ENCODE peak calls at places on chromosome 1, in four cellular contexts. O, V, X and T are unnamed samples.

GRCh38 chr1:56491441-56491840 is 87.9 kb downstream of the PLPP3 start:
- DNase-seq in O (peak; percentile 51), V (no peak), X (no peak), T (no peak)

GRCh38 chr1:13549521-13549920 is 34.1 kb upstream of the PDPN start:
- DNase-seq in O (no peak), V (no peak), X (no peak), T (no peak)

GRCh38 chr1:153535664-153536585 is at the start of gene S100A6:
- DNase-seq in O (peak; percentile 85), V (no peak), X (peak; percentile 41), T (peak; percentile 72)

GRCh38 chr1:152501704-152502103 is 8.9 kb upstream of the LCE5A start:
- DNase-seq in O (no peak), V (no peak), X (peak; percentile 22), T (no peak)

GRCh38 chr1:85322655-85323054 is 46.2 kb upstream of the BCL10 start:
- DNase-seq in O (no peak), V (no peak), X (no peak), T (no peak)

GRCh38 chr1:231734417-231734816 is 107.8 kb downstream of the DISC1 start:
- DNase-seq in O (no peak), V (no peak), X (no peak), T (no peak)

GRCh38 chr1:58922302-58923089 is 138.6 kb upstream of the JUN start:
- DNase-seq in O (no peak), V (peak; percentile 50), X (no peak), T (no peak)

GRCh38 chr1:18712254-18712605 is 81.6 kb downstream of the PAX7 start:
- DNase-seq in O (no peak), V (no peak), X (no peak), T (no peak)

GRCh38 chr1:154784416-154784815 is 85.7 kb downstream of the KCNN3 start:
- DNase-seq in O (no peak), V (no peak), X (no peak), T (no peak)

GRCh38 chr1:99599678-99600175 is 46.2 kb upstream of the PALMD start:
- DNase-seq in O (no peak), V (no peak), X (peak; percentile 86), T (peak; percentile 0)

GRCh38 chr1:241706967-241707366 is 54.9 kb downstream of the WDR64 start:
- DNase-seq in O (no peak), V (no peak), X (no peak), T (peak; percentile 42)

GRCh38 chr1:173865468-173866164 is 2.2 kb downstream of the GAS5 start:
- DNase-seq in O (no peak), V (no peak), X (no peak), T (no peak)

GRCh38 chr1:225766967-225767413 is 10.6 kb upstream of the SRP9 start:
- DNase-seq in O (peak; percentile 72), V (no peak), X (peak; percentile 56), T (no peak)

GRCh38 chr1:31315902-31316301 is 19.1 kb downstream of the ZCCHC17 start:
- DNase-seq in O (no peak), V (no peak), X (no peak), T (no peak)

GRCh38 chr1:54324031-54324654 is 82.1 kb downstream of the SSBP3 start:
- DNase-seq in O (no peak), V (no peak), X (no peak), T (no peak)

GRCh38 chr1:26961826-26962225 is 1.6 kb upstream of the KDF1 start:
- DNase-seq in O (no peak), V (no peak), X (peak; percentile 82), T (no peak)

GRCh38 chr1:167722152-167722869 is 529 bp downstream of the MPZL1 start:
- DNase-seq in O (peak; percentile 86), V (no peak), X (peak; percentile 27), T (no peak)

GRCh38 chr1:54442185-54442584 is 36.0 kb upstream of the SSBP3 start:
- DNase-seq in O (no peak), V (no peak), X (no peak), T (no peak)

GRCh38 chr1:25468037-25468436 is 37.3 kb downstream of the MACO1 start:
- DNase-seq in O (no peak), V (no peak), X (no peak), T (no peak)

GRCh38 chr1:17624540-17625256 is 85.2 kb downstream of the ARHGEF10L start:
- DNase-seq in O (no peak), V (no peak), X (no peak), T (peak; percentile 42)

GRCh38 chr1:89870998-89871397 is 50.2 kb downstream of the LRRC8D start:
- DNase-seq in O (no peak), V (no peak), X (peak; percentile 76), T (no peak)

GRCh38 chr1:39087109-39087834 is 61.1 kb downstream of the NDUFS5 start:
- DNase-seq in O (no peak), V (no peak), X (no peak), T (no peak)

GRCh38 chr1:11434506-11434905 is 44.4 kb upstream of the DISP3 start:
- DNase-seq in O (no peak), V (no peak), X (no peak), T (no peak)

GRCh38 chr1:169906938-169907337 is 13.2 kb upstream of the SCYL3 start:
- DNase-seq in O (no peak), V (no peak), X (no peak), T (no peak)

GRCh38 chr1:219555031-219555667 is 57.8 kb downstream of the ZC3H11B start:
- DNase-seq in O (no peak), V (no peak), X (no peak), T (no peak)

GRCh38 chr1:21734526-21734925 is 48.4 kb downstream of the USP48 start:
- DNase-seq in O (no peak), V (no peak), X (no peak), T (no peak)

GRCh38 chr1:30652151-30652915 is 71.1 kb downstream of the MATN1 start:
- DNase-seq in O (peak; percentile 50), V (no peak), X (no peak), T (no peak)

GRCh38 chr1:109719337-109719837 is 7.3 kb downstream of the GSTM5 start:
- DNase-seq in O (no peak), V (peak; percentile 31), X (no peak), T (no peak)

GRCh38 chr1:2952992-2953391 is 68.3 kb upstream of the ACTRT2 start:
- DNase-seq in O (no peak), V (no peak), X (no peak), T (no peak)

GRCh38 chr1:227937031-227937430 is 10.7 kb downstream of the WNT9A start:
- DNase-seq in O (no peak), V (no peak), X (no peak), T (no peak)

GRCh38 chr1:52917591-52917990 is 3.9 kb downstream of the ECHDC2 start:
- DNase-seq in O (no peak), V (no peak), X (no peak), T (no peak)

GRCh38 chr1:55542901-55543504 is 327.8 kb upstream of the USP24 start:
- DNase-seq in O (no peak), V (no peak), X (no peak), T (no peak)

GRCh38 chr1:234743866-234744581 is 134.0 kb upstream of the IRF2BP2 start:
- DNase-seq in O (no peak), V (no peak), X (no peak), T (no peak)

GRCh38 chr1:181126289-181126688 is 37.8 kb downstream of the IER5 start:
- DNase-seq in O (no peak), V (no peak), X (no peak), T (no peak)

GRCh38 chr1:100299521-100300222 is 33.7 kb downstream of the RTCA start:
- DNase-seq in O (no peak), V (no peak), X (no peak), T (no peak)

GRCh38 chr1:19976317-19977003 is 3.0 kb downstream of the PLA2G2A start:
- DNase-seq in O (no peak), V (no peak), X (no peak), T (no peak)

GRCh38 chr1:46606255-46606965 is 2.3 kb upstream of the MKNK1 start:
- DNase-seq in O (no peak), V (no peak), X (no peak), T (no peak)

GRCh38 chr1:245512181-245512888 is 357.6 kb downstream of the KIF26B start:
- DNase-seq in O (peak; percentile 69), V (no peak), X (no peak), T (no peak)
- TF ChIP-seq ZBTB33 in O (no peak), V (no peak), X (no peak), T (no peak)

DNA sequence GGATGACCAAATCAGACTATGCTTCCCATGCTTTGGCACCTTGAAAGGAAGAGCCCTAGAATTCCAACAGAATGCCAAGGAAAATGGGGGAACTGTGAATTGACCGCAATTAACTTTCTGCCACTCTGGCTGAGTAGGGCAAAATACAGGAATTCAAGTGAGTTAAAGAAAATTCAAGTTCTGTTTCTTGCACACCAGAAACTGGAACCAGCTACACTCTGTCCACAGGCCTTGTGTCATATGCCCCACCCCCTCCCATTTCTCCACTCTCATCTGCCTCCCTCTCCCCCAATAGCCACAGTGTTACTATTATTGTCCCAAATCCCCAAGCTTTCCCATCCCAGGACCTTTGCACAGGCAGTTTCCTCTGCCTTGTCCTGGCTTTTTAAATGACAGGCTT is 4.2 kb upstream of the STK40 start:
- DNase-seq in O (no peak), V (no peak), X (no peak), T (no peak)
- TF ChIP-seq ZBTB33 in O (no peak), V (no peak), X (no peak), T (no peak)

DNA sequence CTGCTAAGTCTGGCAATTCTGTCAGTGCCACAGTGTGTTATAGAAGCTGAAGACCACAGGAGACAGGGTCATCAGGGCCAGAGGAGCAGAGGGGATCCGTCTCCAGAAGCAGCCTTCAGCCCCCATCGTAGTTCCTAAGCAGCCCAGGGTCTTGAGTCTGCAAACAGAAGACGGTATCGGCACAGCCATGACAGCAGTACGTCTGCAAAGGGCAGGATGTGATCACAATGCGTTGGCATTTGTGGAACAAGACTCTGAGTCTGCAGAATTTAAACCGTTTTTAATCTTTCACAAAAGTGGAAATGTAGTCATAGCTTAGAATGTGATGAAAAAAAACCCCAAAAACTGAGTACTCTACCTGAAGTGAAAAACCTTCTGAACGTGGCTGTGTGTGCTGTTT is 44.0 kb upstream of the SCCPDH start:
- DNase-seq in O (no peak), V (no peak), X (no peak), T (no peak)
- TF ChIP-seq ZBTB33 in O (no peak), V (no peak), X (no peak), T (no peak)

DNA sequence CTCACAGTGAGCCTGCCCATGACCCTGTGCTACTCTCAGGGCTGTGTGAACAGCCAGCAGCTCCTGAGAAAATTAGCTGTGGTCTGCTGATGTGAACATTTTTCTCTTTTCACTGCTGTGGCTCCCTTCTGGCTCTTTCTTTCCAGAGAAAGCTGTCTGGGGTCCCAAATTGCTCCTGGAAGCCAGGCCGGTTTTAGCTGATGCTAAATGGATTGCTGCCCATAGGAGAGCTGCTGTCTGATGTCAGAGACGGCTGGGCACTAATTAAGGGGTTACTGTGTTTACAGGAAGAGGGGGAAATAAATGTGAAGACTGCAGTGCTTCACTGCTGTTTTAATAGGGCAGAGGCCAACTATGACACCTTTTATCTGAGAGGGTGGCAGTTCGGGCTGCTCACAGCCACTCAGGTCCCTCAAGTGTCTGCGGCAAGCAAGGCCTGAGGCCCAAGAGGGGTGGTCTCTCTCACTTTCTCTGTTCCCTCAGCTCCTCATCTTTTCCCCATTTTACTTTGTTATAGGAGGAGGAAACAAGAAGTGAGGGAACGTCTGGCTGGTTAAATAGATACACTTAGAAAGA is 106.0 kb upstream of the GNG12 start:
- DNase-seq in O (peak; percentile 53), V (no peak), X (no peak), T (no peak)
- TF ChIP-seq ZBTB33 in O (no peak), V (no peak), X (no peak), T (no peak)